ENCODE peak calls at places on chromosomes 1 and 21, in nine cellular contexts. O, E, V, I, F, M, S, K and D are unnamed samples. For H3K4me1, the result is how much of the 10 kb centered on the place peaks cover.

GRCh38 chr1:159854101-159854692 is 8.3 kb downstream of the VSIG8 start:
- DNase-seq in O (peak), E (no peak), V (no peak), I (peak), F (peak), M (peak), S (peak), K (no peak), D (peak)

GRCh38 chr1:37726746-37727145 is 34.4 kb downstream of the CDCA8 start:
- DNase-seq in O (peak), E (no peak), V (no peak), I (no peak), F (no peak), M (no peak), S (no peak), K (no peak), D (peak)

GRCh38 chr1:100643430-100644196 is 75.9 kb upstream of the VCAM1 start:
- DNase-seq in O (peak), E (no peak), V (no peak), I (no peak), F (no peak), M (no peak), S (no peak), K (no peak), D (no peak)

GRCh38 chr1:108570998-108571401 is 11.1 kb downstream of the EEIG2 start:
- DNase-seq in O (no peak), E (no peak), V (no peak), I (no peak), F (peak), M (no peak), S (no peak), K (no peak), D (no peak)

GRCh38 chr1:218751208-218751948 is 406.2 kb downstream of the TGFB2 start:
- DNase-seq in O (no peak), E (no peak), V (no peak), I (no peak), F (no peak), M (no peak), S (peak), K (no peak), D (no peak)

GRCh38 chr1:25430073-25430665 is 528 bp upstream of the MACO1 start:
- DNase-seq in O (peak), E (peak), V (peak), I (peak), F (peak), M (peak), S (peak), K (peak), D (peak)

GRCh38 chr1:14255711-14256110 is 342.8 kb upstream of the KAZN start:
- DNase-seq in O (peak), E (no peak), V (no peak), I (no peak), F (no peak), M (no peak), S (peak), K (no peak), D (no peak)

GRCh38 chr21:46160563-46161179 is 5.3 kb upstream of the FTCD start:
- DNase-seq in O (no peak), E (no peak), V (no peak), I (peak), F (peak), M (no peak), S (no peak), K (no peak), D (peak)

GRCh38 chr1:118339431-118340146 is 154.6 kb upstream of the SPAG17 start:
- DNase-seq in O (peak), E (no peak), V (no peak), I (no peak), F (no peak), M (no peak), S (peak), K (no peak), D (no peak)

GRCh38 chr1:167455786-167456446 is 62.4 kb downstream of the CD247 start:
- DNase-seq in O (peak), E (no peak), V (no peak), I (peak), F (peak), M (peak), S (peak), K (peak), D (peak)

GRCh38 chr21:36555199-36555598 is 75.3 kb upstream of the CLDN14 start:
- DNase-seq in O (no peak), E (no peak), V (no peak), I (no peak), F (no peak), M (no peak), S (no peak), K (no peak), D (no peak)

GRCh38 chr21:41290106-41290799 is 26.3 kb upstream of the FAM3B start:
- DNase-seq in O (peak), E (no peak), V (no peak), I (no peak), F (no peak), M (peak), S (no peak), K (no peak), D (no peak)

GRCh38 chr1:107897428-107898339 is 67.3 kb downstream of the VAV3 start:
- DNase-seq in O (no peak), E (peak), V (no peak), I (no peak), F (no peak), M (no peak), S (no peak), K (no peak), D (no peak)

GRCh38 chr1:231770776-231771175 is 144.2 kb downstream of the DISC1 start:
- DNase-seq in O (no peak), E (no peak), V (no peak), I (no peak), F (no peak), M (no peak), S (no peak), K (no peak), D (no peak)

GRCh38 chr1:100979652-100980051 is 45.9 kb downstream of the DPH5 start:
- DNase-seq in O (no peak), E (no peak), V (no peak), I (no peak), F (no peak), M (no peak), S (no peak), K (no peak), D (no peak)

GRCh38 chr1:150221552-150221951 is 14.4 kb downstream of the ANP32E start:
- DNase-seq in O (peak), E (peak), V (peak), I (peak), F (peak), M (peak), S (peak), K (peak), D (no peak)

GRCh38 chr21:45792682-45793383 is 149.3 kb downstream of the PCBP3 start:
- DNase-seq in O (no peak), E (no peak), V (no peak), I (peak), F (no peak), M (no peak), S (no peak), K (no peak), D (no peak)

GRCh38 chr1:9561429-9561828 is 22.2 kb downstream of the SLC25A33 start:
- DNase-seq in O (peak), E (peak), V (no peak), I (peak), F (peak), M (no peak), S (peak), K (no peak), D (no peak)

GRCh38 chr1:27598902-27599528 is 4.9 kb downstream of the AHDC1 start:
- DNase-seq in O (peak), E (peak), V (no peak), I (no peak), F (peak), M (no peak), S (peak), K (no peak), D (peak)

GRCh38 chr1:112937495-112937894 is 18.5 kb downstream of the SLC16A1 start:
- DNase-seq in O (peak), E (no peak), V (no peak), I (no peak), F (no peak), M (peak), S (no peak), K (no peak), D (peak)

GRCh38 chr1:101278238-101278637 is 41.4 kb downstream of the S1PR1 start:
- DNase-seq in O (no peak), E (no peak), V (no peak), I (no peak), F (no peak), M (no peak), S (no peak), K (no peak), D (no peak)

GRCh38 chr1:225735252-225736149 is 42.1 kb upstream of the SRP9 start:
- DNase-seq in O (peak), E (no peak), V (no peak), I (peak), F (peak), M (no peak), S (peak), K (no peak), D (peak)

GRCh38 chr1:246324711-246325110 is 182.4 kb downstream of the SMYD3 start:
- DNase-seq in O (no peak), E (no peak), V (no peak), I (no peak), F (peak), M (peak), S (peak), K (no peak), D (peak)

GRCh38 chr1:110903853-110904500 is 31.0 kb downstream of the CD53 start:
- DNase-seq in O (no peak), E (no peak), V (no peak), I (no peak), F (no peak), M (no peak), S (no peak), K (no peak), D (no peak)

GRCh38 chr1:185652348-185652747 is 81.8 kb upstream of the HMCN1 start:
- DNase-seq in O (no peak), E (peak), V (peak), I (no peak), F (no peak), M (peak), S (peak), K (peak), D (no peak)

GRCh38 chr1:214793708-214794107 is 190.7 kb downstream of the CENPF start:
- DNase-seq in O (no peak), E (no peak), V (no peak), I (no peak), F (no peak), M (no peak), S (no peak), K (no peak), D (no peak)

GRCh38 chr1:61375082-61375880 is 292.9 kb downstream of the NFIA start:
- DNase-seq in O (no peak), E (no peak), V (no peak), I (no peak), F (no peak), M (no peak), S (no peak), K (no peak), D (no peak)

GRCh38 chr1:234495231-234495990 is 16.4 kb upstream of the TARBP1 start:
- DNase-seq in O (peak), E (peak), V (no peak), I (no peak), F (peak), M (no peak), S (peak), K (peak), D (peak)

GRCh38 chr1:23217421-23218115 is at the start of gene HTR1D:
- DNase-seq in O (peak), E (no peak), V (no peak), I (no peak), F (peak), M (peak), S (no peak), K (no peak), D (peak)

GRCh38 chr1:39574646-39575045 is 1.9 kb downstream of the PABPC4 start:
- DNase-seq in O (peak), E (no peak), V (no peak), I (no peak), F (peak), M (no peak), S (peak), K (no peak), D (no peak)

GRCh38 chr1:29893806-29894205 is 657.5 kb downstream of the PTPRU start:
- DNase-seq in O (no peak), E (no peak), V (no peak), I (no peak), F (no peak), M (no peak), S (no peak), K (no peak), D (no peak)

GRCh38 chr1:119384591-119384990 is 16.0 kb downstream of the HAO2 start:
- DNase-seq in O (no peak), E (no peak), V (no peak), I (no peak), F (no peak), M (no peak), S (no peak), K (no peak), D (no peak)

GRCh38 chr1:170885551-170885950 is 49.8 kb upstream of the MROH9 start:
- DNase-seq in O (peak), E (no peak), V (no peak), I (no peak), F (no peak), M (no peak), S (no peak), K (no peak), D (no peak)

DNA sequence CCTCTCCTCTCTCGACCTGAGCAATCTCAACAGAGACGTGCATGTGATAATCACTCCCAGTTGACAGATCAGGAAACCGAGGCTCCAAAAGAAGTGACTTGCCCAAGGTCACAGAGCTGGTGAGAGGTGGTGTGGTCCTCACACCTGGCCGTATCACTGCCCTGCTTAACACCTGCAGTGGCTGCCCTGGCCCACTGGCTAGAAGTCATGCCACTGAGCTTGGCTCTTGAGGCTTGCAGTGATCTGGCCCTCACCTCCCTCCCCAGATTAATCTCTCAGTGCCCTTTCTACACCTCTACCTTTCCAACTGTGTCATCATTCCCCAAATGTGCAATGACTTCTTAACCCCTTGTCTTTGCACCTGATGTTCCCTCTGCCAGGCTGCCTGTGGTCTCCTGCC is 38.8 kb downstream of the CDCP2 start:
- DNase-seq in O (no peak), E (no peak), V (no peak), I (no peak), F (no peak), M (no peak), S (no peak), K (no peak), D (no peak)
- TF ChIP-seq EZH2phosphoT487 in O (no peak), E (no peak), V (no peak), I (no peak), F (no peak), M (no peak), S (no peak), K (no peak), D (no peak)

GRCh38 chr1:17437260-17438175 is 2.0 kb downstream of the RCC2 start:
- DNase-seq in O (peak), E (peak), V (no peak), I (peak), F (peak), M (peak), S (peak), K (peak), D (peak)
- H3K4me1 ChIP-seq in O (under half), E (under half), V (under half), I (under half), F (under half), M (half or more), S (under half), K (under half), D (under half)

GRCh38 chr1:226739696-226740065 is 599 bp upstream of the ITPKB start:
- DNase-seq in O (no peak), E (peak), V (no peak), I (no peak), F (no peak), M (no peak), S (no peak), K (peak), D (no peak)
- H2AFZ ChIP-seq in O (peak), E (peak), V (peak), I (peak), F (peak), M (peak), S (peak), K (peak), D (peak)

GRCh38 chr1:244473059-244473605 is 12.1 kb downstream of the CATSPERE start:
- DNase-seq in O (no peak), E (no peak), V (no peak), I (no peak), F (no peak), M (no peak), S (no peak), K (no peak), D (no peak)
- TF ChIP-seq EZH2phosphoT487 in O (no peak), E (no peak), V (no peak), I (no peak), F (no peak), M (no peak), S (no peak), K (no peak), D (no peak)